ENCODE peak calls at places on chromosomes 2 and 18, in eight cellular contexts. O, V, H, R, P, E, G and W are unnamed samples. For H3K4me1, the result is how much of the 10 kb centered on the place peaks cover.

GRCh38 chr2:184394642-184395041 is 203.7 kb upstream of the ZNF804A start:
- DNase-seq in G (no peak), R (no peak), H (no peak), O (no peak), E (no peak), P (no peak), V (no peak), W (no peak)

GRCh38 chr18:80137976-80138375 is 28.9 kb downstream of the ADNP2 start:
- DNase-seq in O (no peak), V (no peak), P (no peak), E (no peak), R (no peak), H (no peak), G (no peak), W (no peak)

GRCh38 chr2:28346587-28346986 is 46.1 kb upstream of the FOSL2 start:
- DNase-seq in V (no peak), H (no peak), E (no peak), R (no peak), O (no peak), P (peak), G (no peak), W (no peak)

GRCh38 chr2:104733544-104733943 is 120.4 kb upstream of the POU3F3 start:
- DNase-seq in H (no peak), G (peak), V (peak), E (no peak), R (no peak), O (no peak), P (no peak), W (no peak)

GRCh38 chr18:44830551-44830950 is 149.9 kb downstream of the SETBP1 start:
- DNase-seq in H (no peak), P (no peak), R (no peak), O (no peak), E (no peak), G (no peak), V (no peak), W (peak)

GRCh38 chr2:98663521-98664090 is 55.2 kb downstream of the UNC50 start:
- DNase-seq in P (no peak), O (no peak), H (no peak), G (no peak), R (no peak), E (no peak), V (no peak), W (no peak)

GRCh38 chr18:22417496-22418188 is at the start of gene CTAGE1:
- DNase-seq in H (no peak), G (no peak), R (no peak), V (no peak), E (peak), P (no peak), O (no peak), W (peak)

GRCh38 chr2:58702302-58702696 is 461.2 kb upstream of the FANCL start:
- DNase-seq in R (no peak), O (peak), E (no peak), H (peak), P (no peak), G (no peak), V (no peak), W (no peak)

GRCh38 chr2:233814436-233814835 is 36.3 kb downstream of the MROH2A start:
- DNase-seq in E (no peak), H (no peak), P (no peak), G (peak), O (no peak), R (no peak), V (no peak), W (no peak)

GRCh38 chr2:79717364-79718007 is 204.6 kb downstream of the CTNNA2 start:
- DNase-seq in E (peak), R (no peak), V (peak), G (no peak), P (no peak), O (peak), H (no peak), W (peak)

GRCh38 chr2:42792087-42792582 is 248 bp downstream of the HAAO start:
- DNase-seq in H (no peak), O (no peak), E (peak), R (no peak), V (no peak), G (no peak), P (no peak), W (no peak)

GRCh38 chr18:5287854-5288253 is 7.7 kb downstream of the ZBTB14 start:
- DNase-seq in H (no peak), R (no peak), V (no peak), O (no peak), P (no peak), E (no peak), G (peak), W (no peak)

GRCh38 chr2:113370478-113371091 is 66.9 kb upstream of the ZNG1B start:
- DNase-seq in O (peak), G (peak), P (no peak), V (peak), H (peak), R (peak), E (peak), W (peak)

GRCh38 chr2:24917731-24918325 is 2.2 kb downstream of the ADCY3 start:
- DNase-seq in H (no peak), R (no peak), P (no peak), V (no peak), E (no peak), O (no peak), G (no peak), W (no peak)

GRCh38 chr2:133109772-133110171 is 439.8 kb upstream of the LYPD1 start:
- DNase-seq in P (no peak), V (peak), H (peak), O (peak), E (peak), R (no peak), G (no peak), W (peak)

GRCh38 chr18:64017870-64018269 is 48.0 kb downstream of the SERPINB8 start:
- DNase-seq in O (peak), V (peak), R (no peak), P (no peak), H (peak), E (peak), G (peak), W (no peak)

GRCh38 chr2:31187166-31187565 is 30.1 kb downstream of the CAPN14 start:
- DNase-seq in G (no peak), H (no peak), O (no peak), V (no peak), P (no peak), R (no peak), E (no peak), W (no peak)

GRCh38 chr18:58241877-58242276 is 197.9 kb downstream of the NEDD4L start:
- DNase-seq in V (no peak), H (peak), R (no peak), O (peak), P (no peak), E (peak), G (no peak), W (no peak)

GRCh38 chr18:7616661-7617060 is 49.5 kb downstream of the PTPRM start:
- DNase-seq in E (peak), H (no peak), O (peak), G (no peak), P (no peak), R (peak), V (no peak), W (peak)

GRCh38 chr18:13893418-13893760 is 21.9 kb downstream of the MC2R start:
- DNase-seq in O (no peak), R (no peak), G (peak), H (no peak), P (no peak), V (no peak), E (no peak), W (no peak)

GRCh38 chr2:62745891-62746481 is 40.5 kb downstream of the EHBP1 start:
- DNase-seq in G (no peak), R (no peak), H (no peak), E (no peak), V (no peak), O (no peak), P (no peak), W (no peak)

GRCh38 chr2:24439971-24440340 is 51.1 kb upstream of the NCOA1 start:
- DNase-seq in V (no peak), R (no peak), H (no peak), O (no peak), E (no peak), G (no peak), P (no peak), W (no peak)

GRCh38 chr2:130766711-130767407 is 11.5 kb downstream of the AMER3 start:
- DNase-seq in O (no peak), R (no peak), G (no peak), V (no peak), E (no peak), H (no peak), P (no peak), W (no peak)

GRCh38 chr18:52394602-52395001 is 54.6 kb downstream of the DCC start:
- DNase-seq in P (no peak), O (no peak), E (no peak), R (no peak), G (no peak), V (no peak), H (no peak), W (no peak)

GRCh38 chr2:109386004-109386695 is 227.6 kb downstream of the SEPTIN10 start:
- DNase-seq in P (peak), G (no peak), H (no peak), V (no peak), R (peak), O (no peak), E (no peak), W (peak)

GRCh38 chr2:16745466-16745865 is 79.8 kb upstream of the CYRIA start:
- DNase-seq in E (peak), V (no peak), O (no peak), H (peak), G (no peak), P (no peak), R (no peak), W (no peak)

GRCh38 chr2:230052299-230052698 is 16.4 kb downstream of the SLC16A14 start:
- DNase-seq in H (no peak), R (no peak), E (peak), O (no peak), P (no peak), V (peak), G (no peak), W (no peak)

GRCh38 chr2:28338046-28338753 is 54.5 kb upstream of the FOSL2 start:
- DNase-seq in G (no peak), E (peak), O (peak), P (no peak), R (peak), V (no peak), H (no peak), W (peak)

GRCh38 chr2:69978157-69978904 is 16.9 kb upstream of the ASPRV1 start:
- DNase-seq in P (no peak), O (no peak), G (no peak), E (no peak), H (no peak), V (no peak), R (no peak), W (no peak)

GRCh38 chr2:71385008-71385407 is 53.4 kb downstream of the ZNF638 start:
- DNase-seq in V (no peak), H (peak), G (no peak), R (no peak), E (peak), P (no peak), O (peak), W (peak)

GRCh38 chr18:2222270-2223185 is 348.8 kb downstream of the METTL4 start:
- DNase-seq in V (peak), O (peak), R (no peak), H (peak), E (no peak), G (no peak), P (no peak), W (no peak)

GRCh38 chr2:172098650-172099471 is 3.8 kb downstream of the DLX2 start:
- DNase-seq in P (peak), G (peak), O (peak), E (peak), R (no peak), H (peak), V (peak), W (peak)

GRCh38 chr2:183164111-183165015 is 40.1 kb downstream of the NUP35 start:
- DNase-seq in P (no peak), G (no peak), R (no peak), V (no peak), E (no peak), H (no peak), O (peak), W (peak)

GRCh38 chr2:62227386-62228075 is 31.6 kb downstream of the B3GNT2 start:
- DNase-seq in H (no peak), V (no peak), P (no peak), E (no peak), G (no peak), R (no peak), O (no peak), W (no peak)

GRCh38 chr2:169365093-169365483 is 2.8 kb upstream of the LRP2 start:
- DNase-seq in G (no peak), E (no peak), V (no peak), P (no peak), H (no peak), O (peak), R (no peak), W (no peak)

GRCh38 chr2:134773372-134774073 is 54.7 kb upstream of the TMEM163 start:
- DNase-seq in P (peak), R (no peak), O (peak), V (no peak), G (no peak), E (no peak), H (no peak), W (no peak)

GRCh38 chr2:11416191-11416590 is 49.8 kb downstream of the E2F6 start:
- DNase-seq in H (no peak), R (no peak), P (no peak), V (no peak), O (no peak), E (peak), G (no peak), W (no peak)

GRCh38 chr2:1613731-1614354 is 130.5 kb downstream of the PXDN start:
- DNase-seq in H (peak), E (peak), V (no peak), P (no peak), G (no peak), O (peak), R (no peak), W (no peak)

DNA sequence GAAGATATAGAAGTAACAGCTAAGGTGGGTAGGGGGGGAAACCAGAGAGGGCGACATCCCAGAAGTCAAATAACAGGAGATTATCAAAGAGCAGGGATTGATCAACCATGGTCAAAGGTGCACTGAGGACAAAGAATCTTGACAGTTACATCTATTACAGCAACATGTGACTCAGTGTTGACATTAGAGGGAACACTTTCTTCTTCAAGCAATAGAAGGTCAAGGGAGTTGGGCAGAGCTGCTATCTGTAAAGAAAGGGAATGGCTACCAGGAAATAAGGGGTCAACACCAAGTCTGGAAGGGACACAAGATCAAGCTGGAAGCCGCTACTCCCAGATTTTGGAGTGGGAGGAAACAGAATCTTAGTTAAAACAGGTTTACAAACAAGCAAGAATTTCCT is 611.0 kb downstream of the TSN start:
- DNase-seq in R (no peak), P (no peak), E (no peak), H (no peak), G (no peak), V (no peak), O (no peak), W (no peak)
- H3K27ac ChIP-seq in R (no peak), P (no peak), E (no peak), H (no peak), G (no peak), V (no peak), O (no peak), W (no peak)

GRCh38 chr2:64914735-64915509 is 74.3 kb upstream of the SLC1A4 start:
- DNase-seq in H (no peak), O (peak), V (no peak), E (peak), P (no peak), G (peak), R (peak), W (no peak)

GRCh38 chr2:64910972-64911433 is 78.2 kb upstream of the SLC1A4 start:
- DNase-seq in P (no peak), G (no peak), H (no peak), O (no peak), E (peak), V (no peak), R (no peak), W (peak)

GRCh38 chr2:64913357-64913869 is 75.8 kb upstream of the SLC1A4 start:
- DNase-seq in O (no peak), G (peak), P (no peak), H (no peak), E (no peak), R (no peak), V (peak), W (peak)

GRCh38 chr2:64915510-64915900 is 73.7 kb upstream of the SLC1A4 start:
- DNase-seq in V (no peak), R (no peak), P (no peak), H (no peak), O (no peak), G (peak), E (no peak), W (no peak)

DNA sequence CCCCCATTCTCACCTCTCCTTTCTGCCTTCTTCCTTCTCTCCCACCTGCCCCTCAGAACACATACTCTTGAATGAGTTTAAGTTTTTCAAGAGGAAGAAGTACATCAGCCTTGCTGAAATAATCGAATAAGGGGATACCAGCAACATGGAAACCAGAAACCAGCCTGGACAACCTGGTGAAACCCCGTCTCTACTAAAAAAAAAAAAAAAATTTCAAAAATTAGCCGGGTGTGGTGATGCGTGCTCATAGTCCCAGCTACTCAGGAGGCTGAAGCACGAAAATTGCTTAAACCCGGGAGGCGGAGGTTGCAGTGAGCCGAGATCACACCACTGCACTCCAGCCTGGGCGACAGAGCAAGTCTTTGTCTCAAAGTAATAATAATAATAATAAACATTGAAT is 75.0 kb upstream of the SLC1A4 start:
- DNase-seq in E (no peak), R (no peak), P (no peak), G (peak), V (no peak), O (no peak), H (no peak), W (no peak)
- H3K4me1 ChIP-seq in E (under half), R (under half), P (under half), G (half or more), V (under half), O (under half), H (under half), W (under half)

GRCh38 chr2:205686231-205687017 is 4.1 kb downstream of the NRP2 start:
- DNase-seq in E (peak), R (no peak), V (no peak), G (no peak), P (no peak), O (peak), H (no peak), W (no peak)
- H3K27ac ChIP-seq in E (no peak), R (peak), V (peak), G (no peak), P (no peak), O (no peak), H (peak), W (no peak)

GRCh38 chr2:164644036-164644700 is 22.9 kb upstream of the GRB14 start:
- DNase-seq in H (no peak), E (no peak), P (no peak), G (no peak), R (no peak), V (no peak), O (no peak), W (no peak)

GRCh38 chr2:164642946-164643555 is 21.8 kb upstream of the GRB14 start:
- DNase-seq in E (no peak), G (no peak), H (no peak), V (no peak), O (no peak), P (no peak), R (no peak), W (no peak)

GRCh38 chr2:164642268-164642667 is 21.0 kb upstream of the GRB14 start:
- DNase-seq in V (no peak), P (no peak), O (no peak), R (no peak), H (no peak), G (no peak), E (no peak), W (no peak)
- H3K4me1 ChIP-seq in V (under half), P (under half), O (under half), R (under half), H (under half), G (under half), E (under half), W (under half)